ENCODE peak calls at places on chromosomes 1 and 21, in four cellular contexts. A is IMR-90, N is H1, Q is H9. T is an unnamed sample.

GRCh38 chr1:183039330-183039729 is 16.1 kb downstream of the LAMC1 start:
- DNase-seq in N (no peak), Q (no peak), A (no peak), T (no peak)

GRCh38 chr1:56477164-56478111 is 101.9 kb downstream of the PLPP3 start:
- DNase-seq in N (peak), Q (peak), A (peak), T (peak)

GRCh38 chr21:42146821-42147220 is 72.1 kb upstream of the ABCG1 start:
- DNase-seq in A (no peak), Q (peak), N (no peak), T (no peak)

GRCh38 chr21:42503711-42504110 is 7.7 kb upstream of the RSPH1 start:
- DNase-seq in Q (no peak), N (no peak), A (no peak), T (no peak)

GRCh38 chr1:115430717-115431116 is 92.7 kb upstream of the NGF start:
- DNase-seq in N (no peak), A (peak), Q (no peak), T (peak)

GRCh38 chr21:28516996-28517592 is 475.6 kb downstream of the LTN1 start:
- DNase-seq in N (peak), A (no peak), Q (peak), T (peak)

GRCh38 chr1:36511804-36512798 is 29.4 kb upstream of the CSF3R start:
- DNase-seq in A (no peak), N (no peak), Q (no peak), T (no peak)

GRCh38 chr1:234610061-234610581 is at the start of gene IRF2BP2:
- DNase-seq in A (peak), N (no peak), Q (peak), T (peak)

GRCh38 chr1:207565546-207566468 is 69.8 kb downstream of the CR1 start:
- DNase-seq in A (no peak), N (no peak), Q (peak), T (peak)

GRCh38 chr1:227560814-227561213 is 2.5 kb upstream of the ZNF678 start:
- DNase-seq in N (no peak), Q (no peak), A (no peak), T (no peak)

GRCh38 chr1:41455479-41456271 is 28.8 kb downstream of the EDN2 start:
- DNase-seq in N (no peak), A (peak), Q (no peak), T (no peak)

GRCh38 chr1:107692580-107693345 is 272.2 kb downstream of the VAV3 start:
- DNase-seq in Q (no peak), N (no peak), A (no peak), T (peak)

GRCh38 chr1:29213055-29213454 is 17.7 kb downstream of the MECR start:
- DNase-seq in Q (no peak), N (no peak), A (no peak), T (no peak)

GRCh38 chr1:150161747-150162581 is 12.2 kb downstream of the PLEKHO1 start:
- DNase-seq in N (no peak), Q (no peak), A (peak), T (peak)

GRCh38 chr1:150160964-150161626 is 11.4 kb downstream of the PLEKHO1 start:
- DNase-seq in A (peak), Q (no peak), N (no peak), T (peak)

GRCh38 chr1:150162582-150162861 is 12.8 kb downstream of the PLEKHO1 start:
- DNase-seq in Q (no peak), N (no peak), A (no peak), T (no peak)

GRCh38 chr1:150156868-150157603 is 7.3 kb downstream of the PLEKHO1 start:
- DNase-seq in Q (no peak), N (no peak), A (peak), T (no peak)

DNA sequence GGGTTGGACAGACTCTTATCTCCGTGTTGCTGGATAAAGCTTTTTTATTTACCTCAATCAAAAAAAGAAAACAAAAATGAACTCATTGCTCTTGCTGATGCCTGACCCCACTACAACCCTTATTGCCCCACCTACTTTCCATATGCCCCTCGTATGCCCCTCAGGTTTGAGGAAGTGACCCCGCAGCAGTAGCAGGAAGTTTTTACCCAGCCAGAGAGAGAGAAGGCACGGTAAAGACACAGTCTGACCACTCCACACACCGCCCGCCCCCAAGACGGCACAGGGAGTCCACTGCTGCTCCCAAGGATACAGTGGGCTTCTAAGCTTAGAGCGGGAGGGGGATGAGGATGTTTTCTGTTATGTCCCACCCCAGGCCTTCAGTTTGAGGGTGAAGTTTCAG is 9.8 kb downstream of the PLEKHO1 start:
- DNase-seq in A (no peak), Q (no peak), N (no peak), T (no peak)
- H2BK5ac ChIP-seq in A (peak), Q (no peak), N (no peak), T (no peak)

GRCh38 chr1:27451346-27451745 is 38.6 kb downstream of the WASF2 start:
- DNase-seq in Q (no peak), A (no peak), N (no peak), T (no peak)

GRCh38 chr1:27454610-27455009 is 35.4 kb downstream of the WASF2 start:
- DNase-seq in Q (no peak), N (no peak), A (no peak), T (no peak)

GRCh38 chr1:27455166-27455811 is 34.7 kb downstream of the WASF2 start:
- DNase-seq in N (no peak), A (no peak), Q (no peak), T (no peak)
- H3K56ac ChIP-seq in N (no peak), A (no peak), Q (no peak), T (no peak)

GRCh38 chr1:2971609-2972008 is 49.7 kb upstream of the ACTRT2 start:
- DNase-seq in Q (no peak), N (no peak), A (no peak), T (no peak)
- H2BK5ac ChIP-seq in Q (no peak), N (no peak), A (no peak), T (no peak)

DNA sequence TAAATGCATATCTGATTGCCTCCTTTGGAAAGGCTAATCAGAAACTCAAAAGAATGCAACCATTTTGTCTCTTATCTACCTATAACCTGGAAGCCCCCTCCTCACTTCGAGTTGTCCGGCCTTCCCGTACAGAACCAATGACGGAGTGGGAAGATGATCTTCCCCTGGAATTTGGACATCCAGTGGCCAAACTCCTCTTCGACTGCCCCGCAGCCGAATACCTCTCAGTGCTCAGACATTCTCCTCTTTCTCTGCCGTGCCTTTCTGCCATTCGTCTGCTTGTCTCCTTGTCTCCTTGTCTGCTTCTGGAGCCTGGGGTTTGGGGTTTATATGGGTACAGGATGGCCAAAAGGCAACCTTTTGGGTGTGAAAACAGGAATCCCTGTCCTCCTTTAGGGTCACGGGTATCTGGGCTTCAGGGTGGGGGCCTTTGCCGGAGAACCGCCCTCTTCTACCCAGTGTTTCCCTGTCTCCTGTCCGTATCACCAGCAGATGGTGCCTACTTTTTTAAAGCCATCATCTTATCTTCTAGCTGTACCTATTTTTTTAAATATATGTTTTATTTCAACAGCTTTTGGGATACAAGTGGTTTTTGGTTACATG is 35.9 kb upstream of the RAB4A start:
- DNase-seq in N (no peak), Q (no peak), A (no peak), T (no peak)
- H3K56ac ChIP-seq in N (no peak), Q (no peak), A (no peak), T (peak)

GRCh38 chr1:7666249-7666648 is 104.8 kb upstream of the VAMP3 start:
- DNase-seq in Q (no peak), A (no peak), N (no peak), T (no peak)

GRCh38 chr1:7663451-7664146 is 107.5 kb upstream of the VAMP3 start:
- DNase-seq in A (no peak), Q (no peak), N (no peak), T (no peak)

GRCh38 chr1:7664147-7664892 is 106.8 kb upstream of the VAMP3 start:
- DNase-seq in Q (no peak), N (no peak), A (no peak), T (no peak)

GRCh38 chr1:7667625-7668218 is 103.4 kb upstream of the VAMP3 start:
- DNase-seq in Q (peak), A (peak), N (peak), T (peak)

DNA sequence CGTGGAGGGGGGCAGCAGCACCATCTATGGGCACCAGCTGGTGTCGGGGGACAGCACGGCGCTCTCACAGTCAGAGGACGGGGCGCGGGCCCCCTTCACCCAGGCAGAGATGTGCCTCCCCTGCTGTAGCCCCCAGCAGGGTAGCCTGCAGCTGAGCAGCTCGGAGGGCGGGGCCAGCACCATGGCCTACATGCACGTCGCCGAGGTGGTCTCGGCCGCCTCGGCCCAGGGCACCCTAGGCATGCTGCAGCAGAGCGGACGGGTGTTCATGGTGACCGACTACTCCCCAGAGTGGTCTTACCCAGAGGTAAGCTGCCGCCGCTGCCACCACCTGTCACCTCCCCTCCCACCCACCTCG is 106.2 kb upstream of the VAMP3 start:
- DNase-seq in A (no peak), Q (no peak), N (no peak), T (no peak)
- H2BK5ac ChIP-seq in A (no peak), Q (no peak), N (no peak), T (no peak)